ENCODE peak calls at places on chromosomes 11 and 22, in eight cellular contexts. One of them, this sample, is unnamed.

GRCh38 chr11:64372021-64372420 is 13.1 kb downstream of the RPS6KA4 start:
- DNase-seq in ovary: no peak
- DNase-seq in lower leg skin: no peak
- DNase-seq in heart left ventricle: no peak
- DNase-seq in sigmoid colon: no peak
- DNase-seq in HCT116: no peak
- DNase-seq in NB4: no peak
- DNase-seq in IMR-90: no peak
- DNase-seq in this sample: no peak

GRCh38 chr22:46655861-46656608 is 35.8 kb downstream of the GRAMD4 start:
- DNase-seq in lower leg skin: no peak
- DNase-seq in heart left ventricle: no peak
- DNase-seq in NB4: no peak
- DNase-seq in ovary: no peak
- DNase-seq in sigmoid colon: no peak
- DNase-seq in IMR-90: no peak
- DNase-seq in HCT116: no peak
- DNase-seq in this sample: no peak

GRCh38 chr11:36540998-36541397 is 26.8 kb upstream of the RAG1 start:
- DNase-seq in sigmoid colon: no peak
- DNase-seq in heart left ventricle: no peak
- DNase-seq in HCT116: peak
- DNase-seq in NB4: peak
- DNase-seq in IMR-90: peak
- DNase-seq in ovary: no peak
- DNase-seq in lower leg skin: no peak
- DNase-seq in this sample: peak

GRCh38 chr22:41873391-41873790 is 40.5 kb downstream of the SREBF2 start:
- DNase-seq in ovary: no peak
- DNase-seq in sigmoid colon: no peak
- DNase-seq in lower leg skin: no peak
- DNase-seq in HCT116: no peak
- DNase-seq in heart left ventricle: no peak
- DNase-seq in NB4: no peak
- DNase-seq in IMR-90: no peak
- DNase-seq in this sample: no peak

GRCh38 chr11:91459840-91460239 is 764.8 kb upstream of the FAT3 start:
- DNase-seq in IMR-90: no peak
- DNase-seq in lower leg skin: no peak
- DNase-seq in sigmoid colon: no peak
- DNase-seq in NB4: no peak
- DNase-seq in heart left ventricle: no peak
- DNase-seq in HCT116: no peak
- DNase-seq in ovary: no peak
- DNase-seq in this sample: no peak

GRCh38 chr22:30282616-30283046 is 6.7 kb downstream of the CASTOR1 start:
- DNase-seq in heart left ventricle: peak
- DNase-seq in HCT116: no peak
- DNase-seq in NB4: peak
- DNase-seq in ovary: no peak
- DNase-seq in IMR-90: no peak
- DNase-seq in sigmoid colon: no peak
- DNase-seq in lower leg skin: no peak
- DNase-seq in this sample: no peak

GRCh38 chr11:70397336-70397982 is 870 bp upstream of the CTTN start:
- DNase-seq in IMR-90: peak
- DNase-seq in heart left ventricle: no peak
- DNase-seq in NB4: peak
- DNase-seq in ovary: no peak
- DNase-seq in sigmoid colon: no peak
- DNase-seq in lower leg skin: no peak
- DNase-seq in HCT116: peak
- DNase-seq in this sample: no peak

GRCh38 chr22:22755778-22756100 is 111.3 kb downstream of the GGTLC2 start:
- DNase-seq in IMR-90: no peak
- DNase-seq in NB4: no peak
- DNase-seq in lower leg skin: no peak
- DNase-seq in heart left ventricle: no peak
- DNase-seq in ovary: no peak
- DNase-seq in HCT116: no peak
- DNase-seq in sigmoid colon: no peak
- DNase-seq in this sample: no peak

GRCh38 chr11:119359365-119360229 is 13.1 kb upstream of the MFRP start:
- DNase-seq in ovary: no peak
- DNase-seq in lower leg skin: no peak
- DNase-seq in sigmoid colon: no peak
- DNase-seq in HCT116: no peak
- DNase-seq in IMR-90: no peak
- DNase-seq in heart left ventricle: peak
- DNase-seq in NB4: no peak
- DNase-seq in this sample: no peak

GRCh38 chr22:43897751-43898261 is 6.0 kb upstream of the PNPLA5 start:
- DNase-seq in HCT116: no peak
- DNase-seq in sigmoid colon: no peak
- DNase-seq in lower leg skin: no peak
- DNase-seq in heart left ventricle: no peak
- DNase-seq in NB4: no peak
- DNase-seq in IMR-90: peak
- DNase-seq in ovary: no peak
- DNase-seq in this sample: peak

GRCh38 chr22:36180038-36180880 is 19.7 kb upstream of the APOL3 start:
- DNase-seq in lower leg skin: peak
- DNase-seq in HCT116: peak
- DNase-seq in IMR-90: peak
- DNase-seq in NB4: peak
- DNase-seq in sigmoid colon: peak
- DNase-seq in heart left ventricle: peak
- DNase-seq in ovary: peak
- DNase-seq in this sample: peak

GRCh38 chr22:47291565-47292495 is 529.4 kb downstream of the TBC1D22A start:
- DNase-seq in ovary: no peak
- DNase-seq in NB4: no peak
- DNase-seq in sigmoid colon: peak
- DNase-seq in heart left ventricle: no peak
- DNase-seq in HCT116: no peak
- DNase-seq in lower leg skin: no peak
- DNase-seq in IMR-90: no peak
- DNase-seq in this sample: no peak

GRCh38 chr11:69241844-69242582 is 51.9 kb upstream of the MYEOV start:
- DNase-seq in sigmoid colon: no peak
- DNase-seq in lower leg skin: no peak
- DNase-seq in heart left ventricle: no peak
- DNase-seq in ovary: no peak
- DNase-seq in IMR-90: no peak
- DNase-seq in HCT116: no peak
- DNase-seq in NB4: peak
- DNase-seq in this sample: no peak

GRCh38 chr22:29071261-29072045 is 1.4 kb upstream of the KREMEN1 start:
- DNase-seq in ovary: peak
- DNase-seq in HCT116: no peak
- DNase-seq in heart left ventricle: peak
- DNase-seq in lower leg skin: peak
- DNase-seq in sigmoid colon: peak
- DNase-seq in IMR-90: peak
- DNase-seq in NB4: peak
- DNase-seq in this sample: no peak

GRCh38 chr11:66056541-66056940 is 4.4 kb downstream of the SF3B2 start:
- DNase-seq in HCT116: no peak
- DNase-seq in lower leg skin: no peak
- DNase-seq in heart left ventricle: no peak
- DNase-seq in ovary: no peak
- DNase-seq in IMR-90: no peak
- DNase-seq in NB4: no peak
- DNase-seq in sigmoid colon: peak
- DNase-seq in this sample: no peak
- TF ChIP-seq POLR2A in HCT116: no peak
- TF ChIP-seq POLR2A in lower leg skin: no peak
- TF ChIP-seq POLR2A in heart left ventricle: no peak
- TF ChIP-seq POLR2A in ovary: no peak
- TF ChIP-seq POLR2A in IMR-90: no peak
- TF ChIP-seq POLR2A in NB4: no peak
- TF ChIP-seq POLR2A in sigmoid colon: no peak
- TF ChIP-seq POLR2A in this sample: no peak

DNA sequence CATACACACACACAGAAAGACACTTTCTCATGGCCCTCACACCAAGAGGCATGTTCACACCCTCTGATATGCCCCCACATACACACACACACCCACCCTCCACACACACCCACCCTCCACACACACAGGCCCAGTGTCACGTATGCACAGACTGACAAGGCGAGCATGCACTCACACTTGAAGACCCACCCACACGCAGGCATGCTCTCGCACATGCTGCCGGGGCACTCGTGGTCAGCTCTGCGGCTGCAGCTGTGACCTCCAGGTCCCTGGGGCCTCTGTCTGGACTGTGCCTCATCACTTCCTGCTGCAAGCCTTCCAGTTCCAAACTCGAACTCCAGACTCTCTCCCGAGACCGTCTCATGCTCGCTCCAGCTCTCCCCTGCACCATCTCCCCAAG is 9.6 kb downstream of the DCHS1 start:
- DNase-seq in NB4: peak
- DNase-seq in lower leg skin: no peak
- DNase-seq in sigmoid colon: peak
- DNase-seq in heart left ventricle: peak
- DNase-seq in IMR-90: peak
- DNase-seq in HCT116: no peak
- DNase-seq in ovary: no peak
- DNase-seq in this sample: no peak
- TF ChIP-seq POLR2A in NB4: no peak
- TF ChIP-seq POLR2A in lower leg skin: no peak
- TF ChIP-seq POLR2A in sigmoid colon: no peak
- TF ChIP-seq POLR2A in heart left ventricle: no peak
- TF ChIP-seq POLR2A in IMR-90: no peak
- TF ChIP-seq POLR2A in HCT116: no peak
- TF ChIP-seq POLR2A in ovary: no peak
- TF ChIP-seq POLR2A in this sample: no peak

GRCh38 chr11:3825473-3826154 is 15.1 kb downstream of the RHOG start:
- DNase-seq in heart left ventricle: no peak
- DNase-seq in NB4: no peak
- DNase-seq in HCT116: no peak
- DNase-seq in ovary: no peak
- DNase-seq in lower leg skin: no peak
- DNase-seq in sigmoid colon: no peak
- DNase-seq in IMR-90: no peak
- DNase-seq in this sample: no peak
- TF ChIP-seq POLR2A in heart left ventricle: no peak
- TF ChIP-seq POLR2A in NB4: no peak
- TF ChIP-seq POLR2A in HCT116: no peak
- TF ChIP-seq POLR2A in ovary: no peak
- TF ChIP-seq POLR2A in lower leg skin: no peak
- TF ChIP-seq POLR2A in sigmoid colon: no peak
- TF ChIP-seq POLR2A in IMR-90: no peak
- TF ChIP-seq POLR2A in this sample: no peak

GRCh38 chr11:111361874-111362273 is 17.2 kb downstream of the POU2AF1 start:
- DNase-seq in heart left ventricle: no peak
- DNase-seq in HCT116: no peak
- DNase-seq in NB4: no peak
- DNase-seq in sigmoid colon: no peak
- DNase-seq in lower leg skin: no peak
- DNase-seq in IMR-90: no peak
- DNase-seq in ovary: no peak
- DNase-seq in this sample: no peak
- TF ChIP-seq POLR2A in heart left ventricle: no peak
- TF ChIP-seq POLR2A in HCT116: no peak
- TF ChIP-seq POLR2A in NB4: no peak
- TF ChIP-seq POLR2A in sigmoid colon: no peak
- TF ChIP-seq POLR2A in lower leg skin: no peak
- TF ChIP-seq POLR2A in IMR-90: no peak
- TF ChIP-seq POLR2A in ovary: no peak
- TF ChIP-seq POLR2A in this sample: no peak

DNA sequence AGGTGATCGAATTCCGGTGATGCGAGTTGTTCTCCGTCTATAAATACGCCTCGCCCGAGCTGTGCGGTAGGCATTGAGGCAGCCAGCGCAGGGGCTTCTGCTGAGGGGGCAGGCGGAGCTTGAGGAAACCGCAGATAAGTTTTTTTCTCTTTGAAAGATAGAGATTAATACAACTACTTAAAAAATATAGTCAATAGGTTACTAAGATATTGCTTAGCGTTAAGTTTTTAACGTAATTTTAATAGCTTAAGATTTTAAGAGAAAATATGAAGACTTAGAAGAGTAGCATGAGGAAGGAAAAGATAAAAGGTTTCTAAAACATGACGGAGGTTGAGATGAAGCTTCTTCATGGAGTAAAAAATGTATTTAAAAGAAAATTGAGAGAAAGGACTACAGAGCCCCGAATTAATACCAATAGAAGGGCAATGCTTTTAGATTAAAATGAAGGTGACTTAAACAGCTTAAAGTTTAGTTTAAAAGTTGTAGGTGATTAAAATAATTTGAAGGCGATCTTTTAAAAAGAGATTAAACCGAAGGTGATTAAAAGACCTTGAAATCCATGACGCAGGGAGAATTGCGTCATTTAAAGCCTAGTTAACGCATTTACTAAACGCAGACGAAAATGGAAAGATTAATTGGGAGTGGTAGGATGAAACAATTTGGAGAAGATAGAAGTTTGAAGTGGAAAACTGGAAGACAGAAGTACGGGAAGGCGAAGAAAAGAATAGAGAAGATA is at the start of gene MALAT1:
- DNase-seq in ovary: peak
- DNase-seq in sigmoid colon: peak
- DNase-seq in IMR-90: peak
- DNase-seq in HCT116: peak
- DNase-seq in heart left ventricle: peak
- DNase-seq in NB4: peak
- DNase-seq in lower leg skin: peak
- DNase-seq in this sample: no peak
- TF ChIP-seq POLR2A in ovary: no peak
- TF ChIP-seq POLR2A in sigmoid colon: peak
- TF ChIP-seq POLR2A in IMR-90: no peak
- TF ChIP-seq POLR2A in HCT116: peak
- TF ChIP-seq POLR2A in heart left ventricle: peak
- TF ChIP-seq POLR2A in NB4: peak
- TF ChIP-seq POLR2A in lower leg skin: no peak
- TF ChIP-seq POLR2A in this sample: peak

GRCh38 chr11:123741159-123741951 is at the start of gene ZNF202:
- DNase-seq in lower leg skin: peak
- DNase-seq in IMR-90: peak
- DNase-seq in NB4: peak
- DNase-seq in ovary: peak
- DNase-seq in HCT116: peak
- DNase-seq in heart left ventricle: peak
- DNase-seq in sigmoid colon: peak
- DNase-seq in this sample: peak
- TF ChIP-seq POLR2A in lower leg skin: no peak
- TF ChIP-seq POLR2A in IMR-90: peak
- TF ChIP-seq POLR2A in NB4: peak
- TF ChIP-seq POLR2A in ovary: peak
- TF ChIP-seq POLR2A in HCT116: no peak
- TF ChIP-seq POLR2A in heart left ventricle: peak
- TF ChIP-seq POLR2A in sigmoid colon: peak
- TF ChIP-seq POLR2A in this sample: peak

This sample was measured in H54.